ENCODE peak calls at places on chromosomes 12 and 14, in four cellular contexts. X is HepG2, G is HL-60, O is GM23338. B is an unnamed sample.

GRCh38 chr12:40646891-40647290 is 45.3 kb upstream of the CNTN1 start:
- DNase-seq in G (no peak), O (no peak), X (no peak), B (no peak)

GRCh38 chr12:114695305-114695592 is 11.3 kb upstream of the TBX3 start:
- DNase-seq in X (no peak), G (no peak), O (no peak), B (no peak)

GRCh38 chr12:113214938-113215400 is 6.3 kb upstream of the TPCN1 start:
- DNase-seq in G (peak; percentile 83), O (no peak), X (peak; percentile 81), B (peak; percentile 95)

GRCh38 chr12:58639323-58639934 is 280.9 kb downstream of the LRIG3 start:
- DNase-seq in X (no peak), O (no peak), G (no peak), B (no peak)

GRCh38 chr14:101579372-101580080 is 18.2 kb downstream of the DIO3 start:
- DNase-seq in G (no peak), X (no peak), O (no peak), B (no peak)

GRCh38 chr12:5391638-5392037 is 40.3 kb upstream of the NTF3 start:
- DNase-seq in O (no peak), G (no peak), X (no peak), B (no peak)

GRCh38 chr12:57746025-57746424 is 1.2 kb downstream of the TSPAN31 start:
- DNase-seq in X (no peak), G (no peak), O (no peak), B (no peak)

GRCh38 chr14:51236314-51236713 is 3.7 kb upstream of the TMX1 start:
- DNase-seq in O (no peak), X (no peak), G (peak; percentile 30), B (no peak)

GRCh38 chr14:96424104-96424989 is 32.4 kb downstream of the AK7 start:
- DNase-seq in G (peak; percentile 47), X (peak; percentile 71), O (peak; percentile 90), B (no peak)
- H3K4me3 ChIP-seq in G (peak overlapping the region; percentile 34), X (peak overlapping the region; percentile 30), O (peak overlapping the region; percentile 31), B (peak overlapping the region; percentile 45)

DNA sequence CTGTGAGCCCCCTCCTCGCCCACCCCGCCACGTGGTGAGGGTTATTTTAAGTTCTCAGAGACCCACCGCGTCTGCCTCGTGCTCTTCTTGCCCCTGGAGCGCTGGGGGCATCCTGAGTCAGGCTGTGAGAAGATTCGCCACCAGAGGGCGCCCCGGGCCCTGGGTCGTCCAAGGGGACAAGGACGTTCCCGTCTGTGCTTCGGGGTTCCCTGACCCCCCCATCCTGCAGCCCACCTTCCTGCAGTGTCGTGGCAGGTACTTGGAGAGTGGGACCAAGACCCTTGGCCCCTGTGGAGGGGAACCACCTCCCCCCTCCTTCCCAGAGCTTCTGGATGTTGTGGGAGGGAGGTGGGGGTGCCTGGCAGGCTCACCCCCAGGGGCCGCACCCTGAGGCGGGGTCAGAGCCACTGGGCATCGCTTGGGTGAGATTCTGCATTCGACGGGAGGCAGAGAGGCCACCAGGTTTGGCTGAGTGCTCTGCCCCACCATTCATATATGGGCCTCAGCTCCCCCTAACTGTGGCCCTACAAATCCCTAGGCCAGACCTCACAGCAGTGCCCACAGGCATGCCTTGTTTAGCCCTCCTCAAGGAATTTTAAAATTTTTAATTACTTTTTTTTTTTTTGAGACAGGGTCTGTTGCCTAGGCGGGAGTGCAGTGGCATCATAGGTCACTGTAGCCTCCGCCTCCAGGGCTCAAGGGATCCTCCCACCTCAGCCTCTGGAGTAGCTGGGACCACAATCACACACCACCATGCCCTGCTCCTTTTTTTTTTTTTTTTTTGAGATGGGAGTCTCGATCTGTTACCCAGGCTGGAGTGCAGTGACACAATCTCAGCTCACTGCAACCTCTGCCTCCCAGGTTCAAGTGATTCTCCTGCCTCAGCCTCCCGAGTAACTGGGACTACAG is 17.0 kb downstream of the RHOF start:
- DNase-seq in G (peak; percentile 81), X (no peak), O (peak; percentile 92), B (no peak)
- TF ChIP-seq POLR2AphosphoS5 in G (peak; percentile 48), X (no peak), O (no peak), B (no peak)

GRCh38 chr12:121441555-121441954 is 41.6 kb downstream of the RNF34 start:
- DNase-seq in G (no peak), X (peak; percentile 28), O (peak; percentile 62), B (no peak)
- H3K4me3 ChIP-seq in G (no peak overlapping the region), X (no peak overlapping the region), O (no peak overlapping the region), B (no peak overlapping the region)

DNA sequence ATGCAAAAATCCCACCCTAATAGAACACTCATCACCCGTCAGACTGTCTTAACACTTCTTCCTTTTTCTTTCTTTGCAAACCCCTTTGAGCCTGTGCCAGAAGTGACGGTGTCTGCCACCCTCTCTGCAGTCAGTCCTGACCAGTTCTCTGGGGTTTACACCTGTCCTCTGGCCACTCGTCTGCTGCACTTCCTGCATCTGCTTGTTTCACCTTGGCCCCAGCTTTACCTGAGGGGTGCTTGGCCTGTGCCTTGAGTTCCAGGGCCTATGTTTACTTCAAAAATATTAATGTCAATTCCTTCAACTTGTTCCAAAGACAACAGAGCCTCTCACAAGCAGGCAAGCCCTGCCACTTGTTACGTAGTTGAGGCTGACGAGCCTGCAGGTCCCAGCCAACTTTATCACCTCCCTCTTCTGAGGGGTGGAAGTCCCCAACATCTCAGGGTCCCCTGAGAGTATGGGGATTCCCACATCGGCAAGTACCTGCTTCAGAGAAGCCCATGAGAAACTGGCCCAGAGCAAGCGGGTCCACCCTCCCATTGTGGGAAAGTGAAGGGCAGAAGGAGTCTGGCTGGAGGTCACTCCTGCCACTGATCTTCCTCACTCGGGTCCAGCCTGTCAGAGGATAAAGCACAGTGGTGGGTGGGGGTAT is 205.4 kb downstream of the DAD1 start:
- DNase-seq in X (no peak), G (no peak), O (no peak), B (no peak)
- TF ChIP-seq POLR2AphosphoS5 in X (no peak), G (no peak), O (no peak), B (no peak)

DNA sequence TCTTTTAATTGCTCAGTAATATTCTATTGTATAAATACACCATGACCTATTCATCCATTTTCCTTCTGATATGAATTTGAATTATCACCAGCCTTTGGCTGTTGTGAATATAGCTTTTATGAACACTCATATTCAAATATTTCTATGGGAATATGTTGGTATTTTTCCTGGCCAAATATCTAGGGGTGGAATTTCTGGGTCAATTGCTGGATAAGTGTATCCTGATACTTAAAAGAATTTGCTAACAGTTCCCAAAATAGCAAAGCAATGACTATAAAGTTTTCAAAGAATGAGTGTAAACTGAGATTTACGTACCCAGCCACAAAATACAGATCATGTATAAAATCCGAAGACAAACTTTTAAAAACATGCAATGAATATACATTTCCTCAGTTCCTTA is 148.7 kb upstream of the CLEC14A start:
- DNase-seq in O (no peak), G (no peak), X (no peak), B (no peak)
- H3K4me3 ChIP-seq in O (no peak overlapping the region), G (no peak overlapping the region), X (no peak overlapping the region), B (no peak overlapping the region)

DNA sequence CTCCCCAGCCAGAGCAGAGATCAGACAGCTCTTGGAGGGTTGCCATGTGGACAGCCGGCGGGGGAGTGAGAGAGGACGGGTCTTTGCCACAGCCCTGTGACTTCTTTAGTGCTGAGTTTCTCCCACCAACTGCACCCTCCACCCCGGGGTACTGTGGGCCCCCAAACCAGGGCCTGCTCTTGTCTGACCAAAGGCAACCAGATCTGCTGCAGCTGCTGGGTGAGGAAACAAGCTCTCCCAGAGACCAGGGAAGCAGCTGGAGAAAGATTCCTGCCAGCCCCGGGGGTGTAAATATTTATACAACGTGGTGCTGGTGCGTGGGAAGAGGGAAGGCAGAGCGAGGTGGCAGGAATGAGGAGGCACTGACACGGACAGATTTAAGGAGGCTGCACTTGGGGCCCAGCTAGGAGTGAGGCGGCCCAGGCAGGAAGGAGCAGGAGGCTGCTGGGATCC is 14.3 kb upstream of the ZFP36L1 start:
- DNase-seq in X (peak; percentile 58), O (no peak), G (no peak), B (no peak)
- TF ChIP-seq POLR2AphosphoS5 in X (no peak), O (no peak), G (no peak), B (peak; percentile 54)

GRCh38 chr14:86781111-86781510 is 1211.9 kb downstream of the GALC start:
- DNase-seq in X (peak; percentile 35), G (no peak), O (no peak), B (no peak)
- H3K4me3 ChIP-seq in X (no peak overlapping the region), G (no peak overlapping the region), O (no peak overlapping the region), B (no peak overlapping the region)

DNA sequence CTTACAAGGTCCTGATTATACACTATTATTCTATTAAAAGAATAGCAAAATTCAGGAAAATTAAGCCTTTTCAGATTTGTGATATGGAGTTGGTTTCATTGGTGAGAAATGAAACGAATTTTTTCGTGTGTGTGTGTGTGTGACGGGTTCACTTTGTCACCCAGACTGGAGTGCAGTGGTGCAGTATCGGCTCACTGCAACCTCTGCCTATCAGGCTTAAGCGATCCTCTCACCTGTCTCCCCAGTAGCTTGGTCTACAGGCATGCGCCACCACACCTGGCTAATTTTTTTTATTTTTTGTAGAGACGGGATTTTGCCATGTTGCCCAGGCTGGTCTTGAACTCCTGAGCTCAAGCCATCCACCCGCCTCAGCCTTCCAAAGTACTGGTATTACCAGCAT is 9.7 kb downstream of the PCBP2 start:
- DNase-seq in X (no peak), O (no peak), G (no peak), B (no peak)
- TF ChIP-seq POLR2AphosphoS5 in X (no peak), O (no peak), G (no peak), B (no peak)

GRCh38 chr14:78566017-78566858 is 396.1 kb downstream of the NRXN3 start:
- DNase-seq in O (peak; percentile 94), X (peak; percentile 34), G (peak; percentile 51), B (no peak)
- H3K4me3 ChIP-seq in O (peak overlapping the region; percentile 40), X (no peak overlapping the region), G (no peak overlapping the region), B (no peak overlapping the region)